ENCODE peak calls at places on chromosomes 4 and X, in four cellular contexts. Z, L, M and Q are unnamed samples.

GRCh38 chr4:17024430-17024829 is 126.0 kb upstream of the LDB2 start:
- DNase-seq in L (no peak), M (no peak), Z (no peak), Q (no peak)

GRCh38 chr4:150577786-150578185 is 4.2 kb upstream of the MAB21L2 start:
- DNase-seq in Z (no peak), M (no peak), L (no peak), Q (no peak)

GRCh38 chr4:45576275-45576674 is 547.6 kb downstream of the GABRG1 start:
- DNase-seq in L (no peak), Z (no peak), M (no peak), Q (no peak)

GRCh38 chr4:89915151-89915550 is 20.5 kb downstream of the MMRN1 start:
- DNase-seq in M (no peak), L (no peak), Z (no peak), Q (no peak)

GRCh38 chr4:140149851-140150635 is 3.9 kb downstream of the MAML3 start:
- DNase-seq in M (no peak), L (peak; percentile 55), Z (no peak), Q (peak; percentile 66)

GRCh38 chrX:137574102-137574783 is 8.3 kb downstream of the ZIC3 start:
- DNase-seq in Z (no peak), L (no peak), M (no peak), Q (no peak)

GRCh38 chr4:91092398-91092955 is 965.3 kb downstream of the CCSER1 start:
- DNase-seq in L (no peak), M (no peak), Z (no peak), Q (peak; percentile 1)

GRCh38 chr4:75251547-75251946 is 262.7 kb downstream of the RCHY1 start:
- DNase-seq in Z (no peak), M (peak; percentile 37), L (no peak), Q (no peak)

GRCh38 chr4:122876456-122876855 is 45.9 kb downstream of the NUDT6 start:
- DNase-seq in Z (no peak), M (no peak), L (no peak), Q (no peak)

GRCh38 chr4:138910914-138911336 is 104.7 kb upstream of the NOCT start:
- DNase-seq in Z (peak; percentile 55), L (peak; percentile 75), M (no peak), Q (peak; percentile 57)

GRCh38 chrX:68536429-68536828 is 37.6 kb downstream of the YIPF6 start:
- DNase-seq in L (no peak), M (no peak), Z (peak; percentile 35), Q (no peak)

GRCh38 chr4:123603165-123603564 is 206.6 kb downstream of the SPRY1 start:
- DNase-seq in Z (peak; percentile 13), L (no peak), M (no peak), Q (no peak)

GRCh38 chrX:1554469-1555210 is 17.7 kb upstream of the P2RY8 start:
- DNase-seq in Z (no peak), L (no peak), M (no peak), Q (no peak)

GRCh38 chr4:85964298-85964697 is 395.6 kb downstream of the MAPK10 start:
- DNase-seq in Z (no peak), M (no peak), L (no peak), Q (peak; percentile 23)

GRCh38 chr4:142088906-142089305 is 452.5 kb downstream of the IL15 start:
- DNase-seq in Z (no peak), M (no peak), L (no peak), Q (no peak)

GRCh38 chr4:123350191-123350544 is 46.4 kb upstream of the SPRY1 start:
- DNase-seq in M (no peak), L (no peak), Z (peak; percentile 81), Q (no peak)

GRCh38 chr4:78310056-78310731 is 241.4 kb upstream of the ANXA3 start:
- DNase-seq in L (peak; percentile 57), Z (no peak), M (no peak), Q (no peak)

GRCh38 chr4:78313754-78314120 is 237.8 kb upstream of the ANXA3 start:
- DNase-seq in L (no peak), M (no peak), Z (no peak), Q (no peak)

GRCh38 chr4:78311306-78311705 is 240.3 kb upstream of the ANXA3 start:
- DNase-seq in L (no peak), Z (no peak), M (no peak), Q (no peak)

GRCh38 chr4:78310732-78311100 is 240.9 kb upstream of the ANXA3 start:
- DNase-seq in M (no peak), Z (no peak), L (no peak), Q (no peak)

GRCh38 chr4:78312989-78313753 is 238.4 kb upstream of the ANXA3 start:
- DNase-seq in L (no peak), Z (no peak), M (no peak), Q (no peak)
- TF ChIP-seq PBX3 in L (no peak), Z (no peak), M (no peak), Q (no peak)

DNA sequence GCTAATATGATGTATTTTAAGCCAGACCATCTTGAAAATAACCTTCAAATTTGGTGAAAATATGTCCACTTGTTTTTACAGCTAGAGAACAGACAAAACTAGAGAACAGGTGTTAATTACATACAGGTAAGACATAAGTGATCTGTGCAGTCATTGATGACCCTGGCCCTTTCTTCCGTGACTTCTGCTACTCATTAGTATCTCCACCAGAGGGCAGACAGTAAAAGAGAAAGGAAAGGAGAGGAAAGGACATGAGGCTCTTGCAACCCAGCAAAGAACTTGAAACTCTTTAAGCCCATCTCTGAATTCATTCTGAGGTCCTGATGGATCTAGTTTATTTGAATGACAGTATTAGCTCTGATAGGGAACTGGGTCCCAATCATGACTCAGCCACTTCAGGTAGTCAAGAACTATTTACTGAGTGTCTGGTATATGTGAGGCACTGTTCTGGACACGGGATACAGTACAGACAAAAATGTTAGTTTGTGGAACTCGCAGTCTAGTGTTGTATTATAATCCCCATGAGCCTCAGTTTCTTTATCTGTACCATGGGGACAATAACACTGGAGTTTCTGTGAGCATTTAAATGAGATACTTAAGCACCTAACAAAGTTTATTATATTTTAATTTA is 121.0 kb upstream of the TEX13D start:
- DNase-seq in L (peak; percentile 17), M (no peak), Z (peak; percentile 28), Q (peak; percentile 32)
- TF ChIP-seq PBX3 in L (no peak), M (no peak), Z (no peak), Q (no peak)

GRCh38 chr4:128162434-128162833 is 101.3 kb downstream of the LARP1B start:
- DNase-seq in Z (no peak), L (no peak), M (no peak), Q (no peak)
- TF ChIP-seq PBX3 in Z (no peak), L (no peak), M (no peak), Q (no peak)

DNA sequence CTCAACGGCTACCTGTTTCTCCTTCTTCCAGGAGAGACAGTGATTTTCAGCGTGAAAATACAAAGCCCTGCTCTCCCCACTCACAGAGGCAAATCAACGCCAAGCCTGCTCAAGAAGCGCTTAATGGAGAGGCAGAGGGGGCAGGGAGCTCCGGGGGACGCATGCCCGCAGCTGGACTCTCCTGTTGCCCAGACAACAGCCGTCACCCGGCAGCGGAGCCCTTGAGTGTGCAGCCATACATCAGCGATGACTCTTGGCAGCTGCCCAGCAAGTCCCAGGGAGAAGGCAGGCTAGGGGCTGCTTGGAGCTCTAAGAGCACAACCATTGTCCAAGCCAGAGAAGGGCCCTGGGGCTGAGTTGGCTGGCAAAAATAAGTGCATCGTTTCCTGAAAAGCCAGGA is 71.0 kb upstream of the AFAP1 start:
- DNase-seq in L (peak; percentile 96), M (no peak), Z (peak; percentile 41), Q (no peak)
- TF ChIP-seq PBX3 in L (peak; percentile 81), M (no peak), Z (no peak), Q (no peak)

GRCh38 chr4:48162162-48162561 is 28.1 kb upstream of the TXK start:
- DNase-seq in Z (no peak), M (no peak), L (no peak), Q (peak; percentile 22)
- TF ChIP-seq PBX3 in Z (no peak), M (no peak), L (peak; percentile 31), Q (no peak)

GRCh38 chr4:188370781-188371180 is 231.5 kb downstream of the TRIML1 start:
- DNase-seq in M (no peak), L (no peak), Z (no peak), Q (no peak)

GRCh38 chr4:188372856-188373255 is 233.6 kb downstream of the TRIML1 start:
- DNase-seq in M (no peak), Z (peak; percentile 25), L (no peak), Q (peak; percentile 88)

GRCh38 chr4:188374870-188375269 is 235.6 kb downstream of the TRIML1 start:
- DNase-seq in L (no peak), Z (no peak), M (no peak), Q (no peak)

DNA sequence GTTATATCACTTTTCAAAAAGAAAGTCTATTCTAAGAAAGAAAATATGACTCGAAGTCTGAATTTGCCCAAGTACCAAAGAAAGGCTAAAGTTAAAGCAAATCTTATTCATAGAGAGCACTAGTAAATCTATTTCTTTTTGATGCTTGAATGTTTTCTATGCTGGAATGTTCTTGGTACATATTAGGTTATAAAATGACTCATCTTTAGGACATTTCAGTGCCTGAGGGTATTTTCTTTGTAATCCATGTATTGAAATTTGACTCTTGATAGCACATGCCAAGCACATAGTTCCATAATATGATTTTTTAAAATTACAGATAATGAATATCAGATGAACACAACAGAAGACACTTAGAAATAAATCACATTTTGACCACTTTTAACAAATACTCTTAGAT is 232.8 kb downstream of the TRIML1 start:
- DNase-seq in M (no peak), L (no peak), Z (no peak), Q (no peak)
- TF ChIP-seq PBX3 in M (no peak), L (no peak), Z (no peak), Q (no peak)

DNA sequence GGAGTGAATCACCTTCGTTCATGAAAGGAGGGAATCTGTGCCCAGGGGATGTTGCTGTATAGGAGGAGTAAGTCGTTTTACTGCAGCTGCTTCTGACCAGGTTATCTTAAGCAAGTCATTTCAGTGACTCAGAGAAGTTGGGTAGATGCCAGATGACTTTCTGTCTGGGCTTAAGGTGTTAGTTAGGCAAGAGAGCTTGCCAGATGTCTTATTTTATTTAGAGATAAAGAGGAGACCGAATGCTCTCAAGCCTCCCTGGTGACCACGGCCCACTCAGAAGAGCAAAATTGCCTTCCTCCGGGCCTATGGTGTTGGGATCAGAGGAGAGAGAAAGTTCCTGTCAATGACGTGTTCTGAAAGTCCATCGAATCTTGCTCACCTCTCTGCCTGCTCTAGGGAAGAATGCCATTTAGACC is 16.3 kb upstream of the ZNF827 start:
- DNase-seq in Z (no peak), L (no peak), M (no peak), Q (peak; percentile 74)
- TF ChIP-seq PBX3 in Z (no peak), L (peak; percentile 44), M (no peak), Q (no peak)

GRCh38 chr4:62133498-62133897 is 933.4 kb downstream of the ADGRL3 start:
- DNase-seq in L (no peak), M (no peak), Z (no peak), Q (no peak)
- TF ChIP-seq PBX3 in L (no peak), M (no peak), Z (no peak), Q (no peak)

GRCh38 chrX:38006778-38007177 is 425 bp downstream of the SYTL5 start:
- DNase-seq in M (no peak), Z (no peak), L (no peak), Q (no peak)

GRCh38 chrX:38006283-38006682 is at the start of gene SYTL5:
- DNase-seq in M (no peak), Z (no peak), L (no peak), Q (no peak)

GRCh38 chrX:38000706-38001105 is 5.6 kb upstream of the SYTL5 start:
- DNase-seq in Z (no peak), L (no peak), M (no peak), Q (no peak)

GRCh38 chrX:38008658-38009057 is 2.3 kb downstream of the SYTL5 start:
- DNase-seq in M (no peak), L (no peak), Z (no peak), Q (no peak)

GRCh38 chrX:38004046-38004445 is 2.3 kb upstream of the SYTL5 start:
- DNase-seq in L (no peak), Z (no peak), M (no peak), Q (no peak)
- TF ChIP-seq PBX3 in L (no peak), Z (no peak), M (no peak), Q (no peak)